ENCODE peak calls at places on chromosome 11, in ten cellular contexts. B is dorsolateral prefrontal cortex, R is heart left ventricle, P is left ventricle myocardium inferior, D is brain microvascular endothelial cell, H is right lobe of liver, J is cardiac fibroblast, I is psoas muscle, F is HFFc6, G is prostate gland. W is an unnamed sample.

GRCh38 chr11:75035911-75036536 is 47.3 kb downstream of the NEU3 start:
- DNase-seq in D (no peak), J (no peak), R (no peak), B (no peak), P (no peak), G (no peak), F (peak), I (no peak), H (no peak), W (no peak)

GRCh38 chr11:8317164-8317563 is 53.5 kb upstream of the LMO1 start:
- DNase-seq in R (no peak), J (peak), D (no peak), H (no peak), B (no peak), G (no peak), I (no peak), F (no peak), P (no peak), W (no peak)

GRCh38 chr11:87879118-87879517 is 296.1 kb downstream of the RAB38 start:
- DNase-seq in D (peak), F (no peak), P (no peak), G (no peak), B (no peak), I (no peak), R (no peak), J (peak), H (no peak), W (no peak)

GRCh38 chr11:61297741-61298140 is 2.6 kb upstream of the VWCE start:
- DNase-seq in B (no peak), G (peak), F (peak), D (peak), I (peak), H (no peak), J (peak), P (no peak), R (peak), W (no peak)

GRCh38 chr11:64132982-64133705 is 32.8 kb downstream of the MACROD1 start:
- DNase-seq in R (no peak), H (no peak), P (no peak), B (no peak), J (no peak), F (no peak), G (no peak), I (no peak), D (no peak), W (no peak)

GRCh38 chr11:12724301-12725046 is 50.3 kb downstream of the TEAD1 start:
- DNase-seq in G (peak), R (peak), F (peak), P (peak), D (peak), H (peak), B (no peak), J (peak), I (peak), W (peak)

GRCh38 chr11:30608534-30608933 is 22.4 kb upstream of the MPPED2 start:
- DNase-seq in H (no peak), I (no peak), J (no peak), F (no peak), B (no peak), R (no peak), G (no peak), P (no peak), D (no peak), W (no peak)

GRCh38 chr11:100578966-100579365 is 108.1 kb upstream of the ARHGAP42 start:
- DNase-seq in H (no peak), F (no peak), D (peak), B (no peak), G (no peak), P (no peak), I (no peak), R (no peak), J (no peak), W (no peak)

GRCh38 chr11:33899383-33900037 is 7.6 kb upstream of the LMO2 start:
- DNase-seq in G (peak), P (peak), B (peak), H (no peak), I (peak), F (peak), J (peak), D (peak), R (peak), W (peak)

DNA sequence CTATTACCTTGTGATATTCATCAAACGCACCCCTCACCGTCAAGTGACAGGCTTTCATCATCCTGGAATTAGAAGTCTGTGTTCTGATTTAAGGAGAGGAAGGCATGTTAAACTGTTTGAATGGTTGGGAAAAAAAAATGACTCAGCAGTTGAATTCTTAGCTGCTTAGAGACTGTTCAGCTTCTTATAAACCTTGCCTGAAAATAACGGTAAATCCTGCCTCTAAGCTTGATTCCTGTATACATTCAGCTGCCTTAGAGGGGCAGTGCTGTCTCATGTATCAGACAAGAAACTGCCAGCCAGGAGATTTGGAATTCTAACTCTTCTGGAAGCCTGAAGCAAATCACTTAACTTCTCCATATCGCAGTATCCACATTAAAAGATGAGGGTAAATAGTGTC is 437.4 kb downstream of the JRKL start:
- DNase-seq in H (no peak), J (peak), I (no peak), G (no peak), B (no peak), F (peak), D (no peak), P (no peak), R (peak), W (no peak)
- TF ChIP-seq CTCF in H (peak), J (peak), I (peak), G (no peak), B (peak), F (no peak), D (no peak), P (peak), R (peak), W (peak)

DNA sequence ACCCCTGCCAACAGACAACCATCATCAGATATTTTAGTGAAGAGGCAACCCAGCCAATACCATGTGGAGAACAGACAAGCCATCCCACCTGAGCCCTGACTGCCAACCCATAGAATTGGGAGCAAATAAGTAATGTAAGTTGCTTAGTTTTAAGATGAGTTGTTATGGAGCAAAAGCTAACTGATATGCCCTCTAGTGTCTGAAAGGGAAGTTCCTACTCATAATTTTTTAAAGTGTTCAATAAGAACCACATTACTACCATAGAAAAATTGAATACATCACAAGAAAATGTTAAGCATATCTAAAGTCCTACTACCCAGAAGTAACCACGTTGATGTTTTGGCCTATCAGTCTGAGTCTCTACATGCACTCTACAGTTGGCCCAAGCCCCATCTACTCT is 50.8 kb upstream of the SLC36A4 start:
- DNase-seq in B (no peak), P (no peak), G (no peak), R (no peak), F (peak), J (peak), I (no peak), H (no peak), D (no peak), W (no peak)
- TF ChIP-seq CTCF in B (no peak), P (no peak), G (no peak), R (no peak), F (peak), J (peak), I (peak), H (peak), D (peak), W (no peak)

GRCh38 chr11:118430956-118431355 is 5.3 kb upstream of the KMT2A start:
- DNase-seq in D (no peak), P (no peak), I (no peak), J (no peak), G (no peak), H (no peak), B (no peak), F (no peak), R (no peak), W (no peak)
- TF ChIP-seq CTCF in D (peak), P (no peak), I (no peak), J (peak), G (no peak), H (no peak), B (no peak), F (peak), R (no peak), W (no peak)

DNA sequence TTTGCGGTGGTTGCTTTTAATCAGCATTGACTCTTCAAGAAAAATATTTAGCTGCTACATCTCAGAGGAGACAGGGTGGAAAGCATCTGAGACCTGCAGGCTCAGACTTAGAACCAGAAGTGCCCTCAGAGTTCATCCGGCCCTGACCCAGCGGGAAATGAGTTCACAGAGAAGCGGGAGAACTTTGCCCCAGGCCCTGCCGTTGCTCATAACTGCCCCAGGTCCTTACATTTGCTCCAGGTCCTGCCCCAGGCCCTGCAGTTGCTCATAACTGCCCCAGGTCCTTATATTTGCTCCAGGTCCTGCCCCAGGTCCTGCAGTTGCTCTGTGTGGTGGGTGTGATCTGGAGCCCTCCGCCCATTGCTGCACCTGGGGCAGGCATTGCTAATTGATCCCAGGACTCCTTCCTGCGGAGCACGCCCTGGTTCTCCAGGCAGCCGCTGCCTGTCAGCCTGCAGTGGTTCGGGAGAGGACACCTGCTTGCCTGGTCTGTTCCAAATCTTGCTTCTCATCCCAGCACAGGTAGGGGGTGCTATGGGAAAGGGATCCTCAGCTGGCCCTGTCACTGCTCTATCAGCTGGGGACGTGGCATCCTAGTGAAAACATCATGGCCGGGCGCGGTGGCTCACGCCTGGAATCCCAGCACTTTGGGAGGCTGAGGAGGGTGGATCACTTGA is 58.1 kb upstream of the PPP6R3 start:
- DNase-seq in H (peak), F (no peak), I (no peak), B (no peak), D (no peak), P (no peak), J (no peak), R (no peak), G (no peak), W (no peak)
- TF ChIP-seq CTCF in H (no peak), F (peak), I (no peak), B (no peak), D (no peak), P (no peak), J (no peak), R (no peak), G (no peak), W (no peak)